ENCODE peak calls at places on chromosome 11, in four cellular contexts. D, N, S and P are unnamed samples.

GRCh38 chr11:64754919-64755662 is 4.7 kb downstream of the PYGM start:
- DNase-seq in D (no peak), N (no peak), S (no peak), P (no peak)

GRCh38 chr11:73586791-73587190 is 11.1 kb downstream of the FAM168A start:
- DNase-seq in D (no peak), N (no peak), S (no peak), P (no peak)

GRCh38 chr11:36139767-36140166 is 149.5 kb downstream of the COMMD9 start:
- DNase-seq in D (no peak), N (no peak), S (no peak), P (no peak)

GRCh38 chr11:35014352-35014751 is 97.9 kb downstream of the PDHX start:
- DNase-seq in D (no peak), N (no peak), S (no peak), P (no peak)

GRCh38 chr11:66432597-66432996 is 6.1 kb downstream of the MRPL11 start:
- DNase-seq in D (no peak), N (no peak), S (no peak), P (no peak)

GRCh38 chr11:128741928-128742327 is 48.1 kb downstream of the FLI1 start:
- DNase-seq in D (no peak), N (no peak), S (no peak), P (no peak)

GRCh38 chr11:63951779-63952536 is 13.2 kb downstream of the NAA40 start:
- DNase-seq in D (no peak), N (peak; percentile 65), S (no peak), P (no peak)

GRCh38 chr11:33646629-33647028 is 54.0 kb downstream of the C11orf91 start:
- DNase-seq in D (no peak), N (no peak), S (no peak), P (no peak)

GRCh38 chr11:73760066-73760679 is 701 bp downstream of the RAB6A start:
- DNase-seq in D (peak; percentile 69), N (no peak), S (no peak), P (peak; percentile 73)

GRCh38 chr11:73172992-73173656 is 31.0 kb upstream of the FCHSD2 start:
- DNase-seq in D (no peak), N (no peak), S (peak; percentile 91), P (no peak)

GRCh38 chr11:7749456-7749855 is 43.2 kb upstream of the OVCH2 start:
- DNase-seq in D (no peak), N (no peak), S (no peak), P (no peak)

GRCh38 chr11:42200311-42200710 is 740.9 kb upstream of the LRRC4C start:
- DNase-seq in D (no peak), N (no peak), S (no peak), P (no peak)

GRCh38 chr11:11640996-11641395 is 19.2 kb upstream of the GALNT18 start:
- DNase-seq in D (no peak), N (no peak), S (no peak), P (no peak)

GRCh38 chr11:80462211-80462610 is 1021.4 kb upstream of the TENM4 start:
- DNase-seq in D (no peak), N (no peak), S (no peak), P (no peak)

GRCh38 chr11:120702656-120703055 is 191.1 kb downstream of the GRIK4 start:
- DNase-seq in D (no peak), N (peak; percentile 32), S (no peak), P (no peak)

GRCh38 chr11:101323997-101324396 is 194.4 kb upstream of the PGR start:
- DNase-seq in D (no peak), N (no peak), S (no peak), P (no peak)

GRCh38 chr11:35158371-35159081 is 19.6 kb downstream of the CD44 start:
- DNase-seq in D (no peak), N (no peak), S (no peak), P (no peak)

GRCh38 chr11:32792111-32792947 is 2.1 kb downstream of the CCDC73 start:
- DNase-seq in D (no peak), N (no peak), S (no peak), P (no peak)

GRCh38 chr11:112227002-112227401 is 774 bp downstream of the PTS start:
- DNase-seq in D (peak; percentile 35), N (no peak), S (no peak), P (no peak)

GRCh38 chr11:44994753-44995152 is 44.1 kb upstream of the TP53I11 start:
- DNase-seq in D (no peak), N (no peak), S (no peak), P (no peak)

GRCh38 chr11:10382518-10382917 is 72.5 kb upstream of the AMPD3 start:
- DNase-seq in D (no peak), N (no peak), S (no peak), P (peak; percentile 71)

GRCh38 chr11:78048561-78048960 is 15.1 kb upstream of the THRSP start:
- DNase-seq in D (no peak), N (no peak), S (no peak), P (no peak)

GRCh38 chr11:119788096-119788883 is 59.3 kb upstream of the NECTIN1 start:
- DNase-seq in D (peak; percentile 62), N (no peak), S (no peak), P (no peak)

GRCh38 chr11:121625784-121626506 is 173.2 kb upstream of the SORL1-AS1 start:
- DNase-seq in D (no peak), N (no peak), S (no peak), P (no peak)

GRCh38 chr11:8828580-8829358 is 82.2 kb upstream of the AKIP1 start:
- DNase-seq in D (no peak), N (no peak), S (no peak), P (no peak)

GRCh38 chr11:1099519-1100355 is 25.1 kb downstream of the MUC2 start:
- DNase-seq in D (no peak), N (no peak), S (no peak), P (no peak)

GRCh38 chr11:70012134-70012733 is 65.9 kb upstream of the ANO1 start:
- DNase-seq in D (no peak), N (no peak), S (no peak), P (no peak)

GRCh38 chr11:27213232-27213660 is 149.8 kb downstream of the CCDC34 start:
- DNase-seq in D (no peak), N (peak; percentile 17), S (no peak), P (no peak)

GRCh38 chr11:116072133-116072532 is 567.9 kb upstream of the CADM1 start:
- DNase-seq in D (no peak), N (no peak), S (no peak), P (no peak)

GRCh38 chr11:116072776-116073175 is 568.6 kb upstream of the CADM1 start:
- DNase-seq in D (peak; percentile 37), N (no peak), S (no peak), P (no peak)

GRCh38 chr11:116077092-116077491 is 572.9 kb upstream of the CADM1 start:
- DNase-seq in D (no peak), N (no peak), S (no peak), P (no peak)

GRCh38 chr11:116071241-116071640 is 567.0 kb upstream of the CADM1 start:
- DNase-seq in D (no peak), N (no peak), S (no peak), P (no peak)

GRCh38 chr11:116073854-116074837 is 569.9 kb upstream of the CADM1 start:
- DNase-seq in D (no peak), N (peak; percentile 82), S (no peak), P (no peak)
- TF ChIP-seq CHD2 in D (no peak), N (peak; percentile 80), S (no peak), P (no peak)

DNA sequence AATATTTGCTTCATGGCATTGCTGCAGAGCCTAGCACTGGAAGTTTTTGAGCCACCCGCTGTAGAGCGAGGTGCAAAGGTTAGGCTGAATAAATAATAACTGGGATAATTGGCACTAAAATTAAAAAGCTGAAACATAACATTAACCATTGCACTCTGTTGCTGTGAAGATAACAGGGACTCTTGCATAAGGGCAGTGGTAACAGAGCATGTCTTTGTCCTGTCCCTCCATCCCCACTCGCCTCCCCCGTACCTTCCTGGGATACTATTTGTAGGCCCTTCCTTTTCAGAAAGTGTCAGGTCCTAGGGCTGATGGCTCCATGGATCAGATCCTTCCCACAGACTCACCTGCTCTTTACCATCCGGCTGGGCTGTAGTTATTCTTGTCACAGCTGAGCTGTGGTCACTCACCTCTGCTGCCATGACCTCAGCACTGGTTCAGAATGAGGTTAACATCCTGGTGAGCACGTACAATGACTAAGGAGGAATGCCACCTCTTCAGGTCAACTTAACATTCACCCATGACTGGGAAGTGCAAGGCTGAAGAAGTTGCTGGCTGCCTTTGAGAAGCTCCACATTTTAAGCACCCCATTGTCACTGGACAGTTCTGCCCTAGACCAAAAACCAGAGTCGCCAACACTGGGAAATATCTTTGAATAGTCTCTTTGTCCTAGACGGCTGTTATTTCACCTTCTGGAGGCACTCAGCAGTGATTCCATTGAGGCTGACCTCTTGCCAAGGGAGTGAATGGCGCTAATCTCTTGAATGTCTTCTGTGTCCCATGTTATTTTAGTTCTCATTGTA is 103.2 kb upstream of the KIRREL3 start:
- DNase-seq in D (no peak), N (no peak), S (no peak), P (no peak)
- TF ChIP-seq TCF12 in D (no peak), N (no peak), S (no peak), P (no peak)

DNA sequence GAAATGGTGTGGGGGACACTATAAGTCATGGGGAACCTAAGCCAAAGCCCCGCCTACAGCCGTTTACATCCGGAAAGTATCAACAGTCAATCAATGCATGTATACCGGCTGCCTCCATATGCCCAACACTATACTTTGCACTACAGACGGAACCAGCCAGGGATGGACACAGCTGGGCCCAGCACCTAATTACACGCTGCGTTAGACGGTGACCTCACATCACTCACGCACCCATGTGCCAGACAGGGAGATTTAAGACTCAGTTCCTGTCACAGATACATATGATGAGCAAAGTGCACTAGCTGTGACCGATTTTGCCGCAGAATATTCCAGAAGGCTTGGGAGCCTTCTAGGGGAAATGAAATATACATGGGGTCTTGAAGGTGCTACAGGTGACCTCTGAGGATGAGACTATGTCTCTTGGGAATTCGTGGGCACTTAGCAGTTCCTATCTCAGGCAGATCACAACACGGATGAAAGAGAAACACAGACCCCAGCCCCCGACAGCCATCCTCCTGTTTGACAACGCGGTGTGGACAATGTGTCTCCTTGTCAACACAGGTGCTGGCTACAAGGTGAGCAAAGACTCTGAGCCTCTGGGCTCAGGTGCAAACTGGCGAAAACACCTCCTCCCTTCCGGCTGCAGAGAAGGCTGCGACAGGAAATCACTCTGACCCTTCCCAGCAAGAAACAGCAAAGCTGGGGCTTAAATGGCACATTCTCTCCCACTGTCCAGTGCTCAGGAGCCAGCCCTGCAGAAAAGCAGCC is 8.0 kb downstream of the AHNAK start:
- DNase-seq in D (no peak), N (no peak), S (no peak), P (no peak)
- TF ChIP-seq CHD2 in D (no peak), N (no peak), S (no peak), P (no peak)

DNA sequence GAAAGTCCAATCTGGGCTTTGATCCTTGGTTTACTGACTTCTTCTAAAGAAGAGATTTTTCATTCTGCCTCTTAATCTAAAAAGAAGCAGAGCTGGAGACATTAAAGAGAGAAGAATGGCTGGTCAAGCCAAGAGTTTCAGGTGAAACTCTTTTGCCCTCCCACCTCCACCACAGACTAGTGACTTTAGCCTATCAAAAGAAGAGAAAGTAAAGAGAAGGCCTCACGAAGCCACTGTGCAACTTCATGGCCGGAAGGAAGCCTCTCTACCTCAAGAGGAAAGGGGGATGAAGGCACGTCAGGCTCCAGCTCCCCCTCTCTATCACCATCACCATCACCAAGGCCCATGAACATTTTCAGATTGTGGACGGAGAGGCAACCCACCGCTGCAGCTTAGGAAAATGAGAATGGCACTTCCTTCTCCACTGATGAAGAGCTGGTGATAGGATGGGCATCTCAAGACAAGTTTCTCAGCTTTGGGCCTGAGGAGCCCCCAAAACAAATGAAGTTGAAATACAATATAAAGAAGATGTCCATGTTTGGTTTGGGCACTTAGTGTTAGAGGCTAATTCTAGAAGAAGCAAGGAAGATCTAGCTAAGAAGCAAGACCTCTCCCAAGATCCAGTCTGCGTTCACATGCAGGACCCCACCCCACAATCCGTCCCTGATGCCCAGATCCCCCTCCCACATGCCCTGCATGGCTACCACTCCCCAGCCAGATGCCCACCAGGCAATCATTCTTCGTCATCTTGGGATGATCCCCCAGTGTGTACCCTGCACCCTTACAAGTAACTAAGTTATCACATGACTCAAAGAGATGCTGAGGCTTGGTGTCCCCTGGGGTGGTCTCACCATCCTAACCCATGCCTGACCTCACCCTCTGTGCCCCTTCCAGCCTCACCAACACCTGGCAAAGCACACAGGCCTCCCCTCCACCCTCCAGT is 52.6 kb downstream of the IGSF9B start:
- DNase-seq in D (no peak), N (no peak), S (no peak), P (no peak)
- TF ChIP-seq TCF12 in D (no peak), N (no peak), S (no peak), P (no peak)